ENCODE peak calls at places on chromosome 17, in five cellular contexts. H, Z, A, T and O are unnamed samples. For H3K36me3 and H3K4me1, the result is how much of the 10 kb centered on the place peaks cover.

GRCh38 chr17:5580974-5581373 is 3.3 kb downstream of the NLRP1 start:
- DNase-seq in H (no peak), Z (no peak), A (no peak), T (no peak), O (no peak)

GRCh38 chr17:17062866-17063265 is 20.6 kb downstream of the MPRIP start:
- DNase-seq in H (no peak), Z (no peak), A (no peak), T (no peak), O (peak)

GRCh38 chr17:48037924-48038323 is 327 bp upstream of the COPZ2 start:
- DNase-seq in H (no peak), Z (no peak), A (no peak), T (no peak), O (no peak)

GRCh38 chr17:48727415-48728175 is 955 bp downstream of the HOXB13 start:
- DNase-seq in H (no peak), Z (no peak), A (no peak), T (no peak), O (no peak)

GRCh38 chr17:77479817-77480508 is 339.2 kb downstream of the SEC14L1 start:
- DNase-seq in H (peak), Z (no peak), A (no peak), T (peak), O (no peak)

GRCh38 chr17:11086623-11087022 is 154.4 kb upstream of the SHISA6 start:
- DNase-seq in H (no peak), Z (no peak), A (no peak), T (no peak), O (no peak)

GRCh38 chr17:7688808-7689316 is 585 bp downstream of the WRAP53 start:
- DNase-seq in H (no peak), Z (no peak), A (no peak), T (no peak), O (no peak)

GRCh38 chr17:15509095-15509494 is 41.7 kb upstream of the CDRT4 start:
- DNase-seq in H (no peak), Z (no peak), A (no peak), T (no peak), O (no peak)

GRCh38 chr17:29630630-29631193 is 8.0 kb upstream of the CORO6 start:
- DNase-seq in H (no peak), Z (no peak), A (no peak), T (no peak), O (no peak)

GRCh38 chr17:17227608-17228520 is 9.1 kb downstream of the FLCN start:
- DNase-seq in H (no peak), Z (peak), A (peak), T (no peak), O (peak)

GRCh38 chr17:65660947-65661346 is 99.5 kb upstream of the AXIN2 start:
- DNase-seq in H (peak), Z (no peak), A (no peak), T (no peak), O (no peak)

GRCh38 chr17:13761221-13761620 is 159.5 kb upstream of the HS3ST3A1 start:
- DNase-seq in H (no peak), Z (no peak), A (no peak), T (no peak), O (no peak)

GRCh38 chr17:66952031-66952524 is 12.4 kb upstream of the CACNG4 start:
- DNase-seq in H (peak), Z (peak), A (peak), T (peak), O (no peak)

GRCh38 chr17:37024181-37024637 is 75.5 kb downstream of the AATF start:
- DNase-seq in H (no peak), Z (no peak), A (no peak), T (peak), O (no peak)

GRCh38 chr17:58507123-58507634 is 7.3 kb downstream of the MTMR4 start:
- DNase-seq in H (no peak), Z (no peak), A (no peak), T (no peak), O (no peak)

GRCh38 chr17:34758316-34758715 is 178.9 kb downstream of the TMEM132E start:
- DNase-seq in H (no peak), Z (no peak), A (no peak), T (no peak), O (no peak)

GRCh38 chr17:19897901-19898300 is 30.2 kb upstream of the ULK2 start:
- DNase-seq in H (peak), Z (no peak), A (no peak), T (peak), O (no peak)

GRCh38 chr17:4914009-4914408 is 11.1 kb upstream of the CHRNE start:
- DNase-seq in H (peak), Z (no peak), A (no peak), T (no peak), O (no peak)

GRCh38 chr17:9356488-9356911 is 219.1 kb downstream of the STX8 start:
- DNase-seq in H (no peak), Z (no peak), A (no peak), T (peak), O (peak)

GRCh38 chr17:69046130-69046807 is 14.5 kb downstream of the ABCA9 start:
- DNase-seq in H (no peak), Z (no peak), A (no peak), T (peak), O (no peak)

GRCh38 chr17:4998027-4998665 is 396 bp downstream of the KIF1C start:
- DNase-seq in H (no peak), Z (no peak), A (peak), T (peak), O (peak)

GRCh38 chr17:66426397-66427033 is 124.1 kb downstream of the PRKCA start:
- DNase-seq in H (peak), Z (no peak), A (no peak), T (no peak), O (no peak)

GRCh38 chr17:80471922-80472321 is 4.5 kb downstream of the NPTX1 start:
- DNase-seq in H (no peak), Z (no peak), A (no peak), T (no peak), O (no peak)

GRCh38 chr17:67912656-67913055 is 83.6 kb downstream of the C17orf58 start:
- DNase-seq in H (no peak), Z (no peak), A (no peak), T (no peak), O (no peak)

GRCh38 chr17:34579017-34579946 is at the start of gene TMEM132E:
- DNase-seq in H (peak), Z (peak), A (no peak), T (peak), O (no peak)

GRCh38 chr17:17781591-17782424 is 55.0 kb downstream of the SREBF1 start:
- DNase-seq in H (peak), Z (peak), A (peak), T (peak), O (peak)

GRCh38 chr17:55495239-55495638 is 16.0 kb downstream of the SMIM36 start:
- DNase-seq in H (no peak), Z (no peak), A (no peak), T (no peak), O (no peak)

GRCh38 chr17:7111784-7112526 is 2.7 kb downstream of the ASGR2 start:
- DNase-seq in H (no peak), Z (no peak), A (no peak), T (no peak), O (peak)

GRCh38 chr17:81365601-81366585 is 29.4 kb upstream of the BAHCC1 start:
- DNase-seq in H (peak), Z (peak), A (no peak), T (no peak), O (no peak)

GRCh38 chr17:68601565-68602266 is 549 bp upstream of the FAM20A start:
- DNase-seq in H (no peak), Z (no peak), A (peak), T (no peak), O (peak)

GRCh38 chr17:51015145-51015558 is 105.5 kb downstream of the SPAG9 start:
- DNase-seq in H (peak), Z (no peak), A (no peak), T (no peak), O (no peak)
- H3K36me3 ChIP-seq in H (under half), Z (half or more), A (under half), T (under half), O (under half)

GRCh38 chr17:56976941-56977570 is 875 bp upstream of the SCPEP1 start:
- DNase-seq in H (no peak), Z (no peak), A (no peak), T (no peak), O (no peak)
- H3K4me3 ChIP-seq in H (peak), Z (peak), A (peak), T (peak), O (no peak)

GRCh38 chr17:79023886-79024771 is at the start of gene C1QTNF1:
- DNase-seq in H (peak), Z (peak), A (peak), T (peak), O (peak)
- H3K4me1 ChIP-seq in H (under half), Z (under half), A (under half), T (under half), O (under half)

GRCh38 chr17:76086384-76086783 is 7.4 kb downstream of the ZACN start:
- DNase-seq in H (no peak), Z (no peak), A (no peak), T (no peak), O (no peak)

GRCh38 chr17:76087531-76087930 is 8.5 kb downstream of the ZACN start:
- DNase-seq in H (no peak), Z (no peak), A (no peak), T (no peak), O (no peak)

GRCh38 chr17:76083536-76083935 is 4.6 kb downstream of the ZACN start:
- DNase-seq in H (no peak), Z (peak), A (no peak), T (no peak), O (peak)

GRCh38 chr17:76085731-76086366 is 6.9 kb downstream of the ZACN start:
- DNase-seq in H (no peak), Z (no peak), A (no peak), T (no peak), O (no peak)

DNA sequence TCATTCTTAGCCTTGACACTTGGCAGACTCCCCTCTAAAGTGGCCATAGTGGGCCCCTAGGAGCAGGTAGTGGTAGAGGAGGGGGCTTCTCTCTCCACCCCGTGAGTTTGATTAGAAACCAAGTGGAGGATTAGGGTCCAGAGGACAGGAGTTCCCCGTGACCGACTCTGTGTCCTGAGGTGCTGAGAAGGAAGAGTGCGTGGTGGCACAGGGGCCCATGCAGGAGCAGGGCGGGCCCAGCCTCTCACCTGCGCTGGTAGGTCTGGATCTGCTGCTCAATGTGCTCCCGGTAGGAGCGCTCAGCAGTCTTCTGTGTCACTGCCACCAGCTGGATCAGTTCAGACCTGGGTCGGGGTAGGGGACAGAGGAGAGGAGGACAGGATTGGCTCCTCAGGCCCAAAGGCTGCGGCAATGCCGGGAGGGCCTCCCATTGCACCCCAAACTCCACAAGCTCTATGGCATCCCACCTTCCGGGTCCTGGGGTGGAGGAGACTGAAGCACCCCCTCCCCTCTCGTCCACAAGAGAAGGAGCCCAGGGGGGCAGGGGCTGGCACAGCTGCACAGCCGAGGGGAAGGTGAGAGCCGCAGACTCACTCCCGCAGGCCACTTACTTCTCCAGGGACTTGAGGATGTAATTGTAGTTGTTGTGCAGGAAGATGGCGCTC is 6.2 kb downstream of the ZACN start:
- DNase-seq in H (no peak), Z (no peak), A (no peak), T (no peak), O (no peak)
- H3K36me3 ChIP-seq in H (half or more), Z (half or more), A (under half), T (under half), O (under half)

DNA sequence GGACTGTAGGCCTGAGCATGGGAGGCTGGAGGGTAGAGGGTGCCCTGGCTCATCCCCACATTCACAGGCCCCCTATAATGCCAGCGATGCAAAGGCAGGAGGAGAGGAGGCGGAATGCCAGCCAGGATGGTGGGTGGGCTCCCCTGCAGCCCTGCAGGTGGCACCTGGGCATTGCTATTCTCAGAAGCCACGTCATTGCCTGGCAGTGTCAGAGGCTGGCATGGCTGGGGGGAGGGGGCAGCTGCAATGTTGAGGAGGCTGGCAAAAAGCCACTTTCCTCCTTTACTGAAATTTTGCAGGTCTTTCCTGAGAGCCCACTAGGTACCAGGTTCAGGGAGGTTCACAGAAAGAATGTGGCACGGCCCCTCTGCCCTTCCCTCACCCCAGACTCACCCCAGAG is 36.2 kb downstream of the RAB11FIP4 start:
- DNase-seq in H (no peak), Z (no peak), A (no peak), T (no peak), O (no peak)
- H3K4me3 ChIP-seq in H (no peak), Z (no peak), A (no peak), T (no peak), O (no peak)

GRCh38 chr17:51430581-51430980 is 170.2 kb downstream of the UTP18 start:
- DNase-seq in H (no peak), Z (no peak), A (no peak), T (no peak), O (no peak)
- H3K4me1 ChIP-seq in H (under half), Z (under half), A (under half), T (under half), O (under half)